ENCODE peak calls at places on chromosomes 2 and 18, in seven cellular contexts. I, E, M, C, Q, X and R are unnamed samples.

GRCh38 chr2:215713393-215713792 is 277.5 kb upstream of the FN1 start:
- DNase-seq in I (no peak), E (no peak), M (peak), C (peak), Q (peak), X (no peak), R (no peak)

GRCh38 chr18:23462876-23463275 is 9.8 kb downstream of the RIOK3 start:
- DNase-seq in I (no peak), E (no peak), M (peak), C (no peak), Q (no peak), X (no peak), R (no peak)

GRCh38 chr18:8721094-8721669 is 15.8 kb downstream of the MTCL1 start:
- DNase-seq in I (no peak), E (no peak), M (no peak), C (no peak), Q (no peak), X (no peak), R (no peak)

GRCh38 chr2:230925443-230925878 is 419 bp upstream of the GPR55 start:
- DNase-seq in I (no peak), E (no peak), M (no peak), C (no peak), Q (no peak), X (peak), R (no peak)

GRCh38 chr2:126507425-126507867 is 148.5 kb upstream of the GYPC start:
- DNase-seq in I (no peak), E (no peak), M (no peak), C (no peak), Q (peak), X (no peak), R (no peak)

GRCh38 chr2:226211439-226211838 is 588.2 kb downstream of the IRS1 start:
- DNase-seq in I (no peak), E (no peak), M (peak), C (peak), Q (no peak), X (no peak), R (no peak)

GRCh38 chr2:119548516-119549120 is 4.4 kb downstream of the CFAP221 start:
- DNase-seq in I (no peak), E (no peak), M (no peak), C (no peak), Q (no peak), X (no peak), R (no peak)

GRCh38 chr2:241890524-241891235 is 21.2 kb downstream of the RTP5 start:
- DNase-seq in I (no peak), E (no peak), M (no peak), C (no peak), Q (no peak), X (no peak), R (no peak)

GRCh38 chr2:214542866-214543265 is 132.0 kb downstream of the VWC2L start:
- DNase-seq in I (no peak), E (no peak), M (peak), C (no peak), Q (no peak), X (no peak), R (no peak)

DNA sequence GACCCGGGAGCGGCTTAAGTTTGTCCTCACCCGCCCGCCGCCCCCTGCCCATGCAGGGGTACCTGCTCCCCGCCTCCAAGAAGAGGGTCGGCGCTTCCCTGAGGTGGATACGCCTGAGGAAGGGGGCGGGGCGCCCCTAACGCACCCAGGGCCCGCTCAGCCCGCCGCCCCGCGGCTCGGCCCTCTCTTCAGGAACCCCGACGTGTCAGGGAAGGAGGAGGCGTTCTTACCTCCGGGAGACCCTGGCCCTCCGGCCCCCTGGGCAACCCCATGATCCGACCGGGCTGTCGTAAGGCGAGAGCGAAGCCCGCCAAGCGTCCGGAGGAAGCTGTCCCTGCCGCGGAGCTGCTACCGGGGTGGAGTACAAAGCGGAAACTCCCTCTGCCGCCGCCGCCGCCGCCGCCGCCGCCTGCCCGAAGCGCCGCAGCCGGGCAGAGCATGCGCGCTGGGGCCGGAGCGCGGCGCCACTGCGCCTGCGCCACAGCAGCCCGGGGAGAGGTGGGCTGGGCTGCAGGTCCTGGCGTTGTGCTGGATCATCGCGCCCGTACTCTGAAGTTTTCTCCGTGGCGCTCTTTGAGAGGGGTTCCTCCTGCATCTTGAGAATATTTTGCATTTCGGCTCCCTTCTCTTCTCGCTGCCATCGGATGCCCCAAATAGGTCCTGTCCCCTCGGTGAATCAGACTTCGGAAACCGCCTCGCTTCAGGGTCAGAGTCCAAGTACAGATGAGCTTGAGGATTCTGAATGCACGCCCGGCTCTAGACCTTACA is at the start of gene CCDC93:
- DNase-seq in I (peak), E (peak), M (peak), C (peak), Q (peak), X (peak), R (peak)
- TF ChIP-seq POLR2A in I (peak), E (peak), M (peak), C (peak), Q (peak), X (peak), R (peak)

DNA sequence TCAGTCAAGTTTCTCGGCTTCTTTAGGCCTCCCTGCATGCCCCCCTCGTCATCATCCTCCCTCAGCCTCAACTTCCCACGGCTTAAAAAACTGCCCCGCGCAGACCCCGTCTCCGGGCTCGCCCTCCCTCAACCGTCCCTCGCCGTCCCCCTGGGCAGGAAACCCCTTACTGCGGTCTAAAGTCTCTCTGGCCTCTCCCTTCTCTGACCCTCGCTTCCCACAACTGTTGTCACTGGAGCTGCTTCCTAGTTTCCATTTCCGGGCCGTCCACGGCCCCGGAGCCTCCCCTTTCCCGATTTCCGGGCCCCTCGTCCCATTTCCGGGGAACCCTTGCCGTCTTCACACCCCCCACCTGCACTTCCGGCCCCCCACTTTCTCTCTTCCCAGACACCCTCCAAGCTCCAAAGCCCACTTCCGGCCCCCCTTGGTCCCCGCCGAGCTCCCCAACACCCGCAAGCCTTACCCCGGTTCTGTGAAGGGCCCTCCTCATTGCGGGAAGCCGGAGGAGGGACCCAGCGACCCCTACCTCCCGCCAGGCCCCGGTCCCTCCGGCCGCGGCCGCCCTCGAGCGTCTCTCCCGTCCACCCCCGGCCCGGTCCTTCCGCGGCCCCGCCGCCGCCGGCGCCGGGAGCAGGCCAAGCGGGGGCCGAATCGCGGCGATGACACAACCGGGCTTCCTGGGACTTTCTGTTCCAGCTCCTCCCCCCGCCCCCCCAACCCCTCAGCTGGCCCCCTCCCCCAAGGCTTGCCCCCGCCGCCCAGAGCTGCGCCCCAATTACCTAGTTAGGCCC is 513 bp downstream of the TRIP12 start:
- DNase-seq in I (peak), E (peak), M (peak), C (peak), Q (peak), X (peak), R (peak)
- TF ChIP-seq POLR2A in I (no peak), E (no peak), M (peak), C (no peak), Q (peak), X (peak), R (no peak)

GRCh38 chr2:122663737-122664136 is 908.3 kb downstream of the TSN start:
- DNase-seq in I (no peak), E (no peak), M (no peak), C (no peak), Q (no peak), X (no peak), R (no peak)

GRCh38 chr2:122656403-122656802 is 901.0 kb downstream of the TSN start:
- DNase-seq in I (no peak), E (no peak), M (no peak), C (no peak), Q (no peak), X (no peak), R (no peak)

DNA sequence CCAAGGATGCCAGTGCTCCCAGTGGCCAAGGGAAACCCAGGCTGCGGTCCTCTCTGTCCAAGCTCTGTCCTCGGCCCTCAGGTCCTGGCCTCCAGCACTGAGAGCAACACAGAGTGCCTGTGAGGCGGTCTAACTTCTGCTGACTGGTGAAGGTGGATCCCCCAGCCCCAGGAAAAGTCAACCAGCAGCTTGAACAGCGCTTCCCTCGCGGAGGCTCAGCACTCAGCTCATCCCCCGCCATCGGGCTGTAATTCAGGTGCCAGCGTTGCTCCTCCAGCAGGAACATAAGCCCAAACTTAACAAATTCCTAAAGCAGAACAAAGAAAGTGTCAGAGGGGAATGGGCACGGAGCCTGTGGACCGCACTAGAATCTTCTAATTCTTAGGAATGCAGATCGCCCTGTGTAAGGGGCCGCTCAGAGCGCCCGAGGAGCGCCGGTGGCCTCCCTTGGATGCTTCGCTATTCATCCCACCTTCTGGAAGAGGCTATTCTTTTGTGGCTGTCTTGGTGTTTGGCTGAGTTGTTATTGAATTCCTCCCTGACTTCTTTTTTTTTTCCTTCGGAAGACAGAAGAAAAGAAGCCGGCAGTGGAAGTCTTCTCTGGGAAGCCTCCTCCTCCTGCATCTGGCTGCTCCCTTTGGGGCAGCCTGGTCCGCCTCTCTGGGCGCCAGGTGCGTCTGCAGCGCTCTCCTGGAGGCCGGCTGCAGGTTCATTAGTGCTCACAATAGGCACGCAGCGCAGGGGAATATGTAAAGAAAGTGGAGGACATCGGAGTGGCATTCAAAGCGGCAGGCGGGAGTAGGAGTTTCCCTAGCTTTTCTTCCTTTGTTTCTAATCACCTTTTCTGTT is 905.6 kb downstream of the TSN start:
- DNase-seq in I (no peak), E (no peak), M (no peak), C (no peak), Q (no peak), X (no peak), R (no peak)
- TF ChIP-seq POLR2A in I (no peak), E (no peak), M (no peak), C (no peak), Q (no peak), X (no peak), R (no peak)

GRCh38 chr2:233117351-233117750 is 57.2 kb downstream of the INPP5D start:
- DNase-seq in I (no peak), E (no peak), M (no peak), C (no peak), Q (no peak), X (no peak), R (no peak)
- TF ChIP-seq POLR2A in I (no peak), E (no peak), M (no peak), C (no peak), Q (no peak), X (no peak), R (no peak)

DNA sequence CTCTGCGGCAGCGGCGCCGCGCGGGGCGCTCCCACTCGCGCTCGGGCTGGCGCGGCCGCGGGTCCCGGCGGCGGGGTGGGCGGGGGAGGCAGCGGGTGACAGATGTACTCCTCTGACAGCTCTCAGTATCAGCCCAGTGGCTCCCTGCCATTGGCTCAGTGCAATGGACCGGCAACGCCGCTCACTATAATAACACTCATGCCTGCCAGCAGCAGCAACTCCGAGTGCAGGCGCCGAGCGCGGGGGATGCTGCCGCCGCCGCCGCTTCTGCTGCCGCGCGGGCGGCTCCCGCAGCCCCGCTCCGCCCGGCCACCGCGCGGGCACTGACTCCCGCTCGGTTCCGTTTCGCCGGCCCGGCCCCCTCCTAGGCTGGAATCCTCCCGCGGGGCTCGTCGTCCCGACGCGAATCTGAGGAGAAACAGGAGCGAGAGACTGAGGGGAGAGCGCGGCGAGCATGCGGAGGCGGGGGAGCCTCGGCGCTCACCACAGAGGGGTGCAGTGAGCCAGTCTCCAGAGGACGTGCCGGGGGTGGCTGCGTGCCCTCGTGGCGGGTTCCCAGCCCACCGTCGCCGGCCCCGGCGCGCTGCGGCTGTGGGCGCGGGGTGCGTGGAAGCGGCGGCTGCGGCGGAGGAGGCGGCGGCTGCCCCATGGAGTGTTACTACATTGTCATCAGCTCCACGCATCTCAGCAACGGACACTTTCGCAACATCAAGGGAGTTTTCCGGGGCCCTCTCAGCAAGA is at the start of gene ZNF804A:
- DNase-seq in I (peak), E (peak), M (peak), C (peak), Q (no peak), X (peak), R (peak)
- TF ChIP-seq POLR2A in I (no peak), E (no peak), M (peak), C (no peak), Q (no peak), X (no peak), R (no peak)

GRCh38 chr2:27751377-27751776 is 20.1 kb upstream of the MRPL33 start:
- DNase-seq in I (no peak), E (no peak), M (no peak), C (no peak), Q (no peak), X (no peak), R (no peak)

GRCh38 chr2:27756091-27756490 is 15.4 kb upstream of the MRPL33 start:
- DNase-seq in I (no peak), E (no peak), M (no peak), C (no peak), Q (no peak), X (no peak), R (no peak)

GRCh38 chr2:27754831-27755230 is 16.7 kb upstream of the MRPL33 start:
- DNase-seq in I (no peak), E (no peak), M (no peak), C (no peak), Q (no peak), X (no peak), R (no peak)

GRCh38 chr2:27753744-27754588 is 17.6 kb upstream of the MRPL33 start:
- DNase-seq in I (peak), E (peak), M (peak), C (peak), Q (peak), X (peak), R (peak)

DNA sequence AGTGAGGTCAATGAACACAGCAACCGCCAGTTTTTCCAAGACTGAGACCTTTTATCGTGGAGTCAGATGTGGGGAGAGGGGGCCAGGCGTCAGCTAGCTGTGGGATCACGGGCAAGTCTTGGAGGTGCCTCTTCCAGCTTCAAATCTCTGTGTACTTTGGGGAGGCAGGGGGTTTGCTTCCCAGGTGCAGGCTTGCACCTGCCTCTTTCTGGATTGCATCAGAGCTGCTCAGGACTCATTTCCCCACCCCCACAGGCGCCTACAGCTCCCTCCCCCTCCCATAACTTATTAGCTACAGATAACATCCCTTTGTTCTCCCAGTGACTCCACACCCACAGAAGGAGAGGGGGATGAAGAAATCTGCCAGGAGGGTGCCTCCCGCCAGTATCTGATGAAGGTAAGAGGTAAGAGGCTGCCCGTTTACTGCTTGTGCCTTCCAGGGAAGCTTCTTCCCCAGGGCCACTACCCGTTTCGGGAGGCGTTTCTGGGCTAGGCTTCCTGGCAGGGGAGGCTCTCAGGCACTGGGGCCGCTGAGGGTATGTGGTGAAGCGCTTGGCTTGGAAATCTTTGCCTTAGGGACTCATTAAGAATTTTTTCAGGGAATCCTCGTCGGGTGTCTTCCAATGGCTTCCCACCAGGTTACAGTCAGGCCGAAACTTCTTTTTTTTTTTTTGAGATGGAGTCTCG is 18.8 kb upstream of the MRPL33 start:
- DNase-seq in I (no peak), E (peak), M (no peak), C (no peak), Q (peak), X (peak), R (no peak)
- TF ChIP-seq POLR2A in I (no peak), E (peak), M (no peak), C (no peak), Q (peak), X (no peak), R (no peak)

GRCh38 chr18:57550510-57550909 is 36.0 kb downstream of the FECH start:
- DNase-seq in I (no peak), E (no peak), M (no peak), C (no peak), Q (no peak), X (no peak), R (no peak)

GRCh38 chr18:57542801-57543427 is 43.6 kb downstream of the FECH start:
- DNase-seq in I (no peak), E (no peak), M (peak), C (no peak), Q (no peak), X (no peak), R (no peak)

GRCh38 chr18:57544958-57545661 is 41.4 kb downstream of the FECH start:
- DNase-seq in I (no peak), E (no peak), M (no peak), C (no peak), Q (no peak), X (no peak), R (no peak)

GRCh38 chr18:57543560-57543959 is 42.9 kb downstream of the FECH start:
- DNase-seq in I (no peak), E (no peak), M (no peak), C (no peak), Q (no peak), X (no peak), R (no peak)

GRCh38 chr18:57547260-57547659 is 39.2 kb downstream of the FECH start:
- DNase-seq in I (no peak), E (no peak), M (no peak), C (no peak), Q (no peak), X (no peak), R (peak)
- TF ChIP-seq POLR2A in I (no peak), E (no peak), M (no peak), C (no peak), Q (no peak), X (no peak), R (no peak)

GRCh38 chr2:101230541-101230993 is 22.1 kb upstream of the CNOT11 start:
- DNase-seq in I (no peak), E (no peak), M (peak), C (no peak), Q (peak), X (no peak), R (no peak)
- TF ChIP-seq POLR2A in I (no peak), E (no peak), M (no peak), C (no peak), Q (no peak), X (no peak), R (no peak)